ENCODE peak calls at places on chromosomes 6 and 20, in nine cellular contexts. S is iPS-NIHi11; V is foreskin fibroblast; U is activated naive CD8-positive, alpha-beta T cell treated with anti-CD3 and anti-CD28 coated beads, Interleukin-2, amount 50 U/mL, for 16 hours; N is sigmoid colon; H is islet precursor cell; R is astrocyte of the spinal cord; P is Daoy; D is endothelial cell. Z is an unnamed sample.

GRCh38 chr20:11686900-11687543 is 230.7 kb upstream of the BTBD3 start:
- DNase-seq in N (peak; percentile 59), H (no peak), U (no peak), R (peak; percentile 29), V (peak; percentile 54), P (peak; percentile 19), S (peak; percentile 39), D (peak; percentile 26), Z (peak; percentile 14)

GRCh38 chr6:44179072-44179536 is 20.5 kb downstream of the CAPN11 start:
- DNase-seq in H (peak; percentile 50), N (no peak), R (no peak), V (peak; percentile 43), D (no peak), U (no peak), P (no peak), S (no peak), Z (no peak)

GRCh38 chr20:14721926-14722325 is 384.5 kb upstream of the FLRT3 start:
- DNase-seq in S (no peak), N (no peak), U (no peak), R (no peak), D (no peak), P (no peak), H (no peak), V (no peak), Z (no peak)

GRCh38 chr20:1524004-1524403 is 32.8 kb upstream of the SIRPB2 start:
- DNase-seq in H (no peak), V (no peak), D (no peak), S (no peak), N (no peak), P (no peak), R (no peak), U (no peak), Z (no peak)

GRCh38 chr6:112027942-112028674 is 25.8 kb upstream of the CCN6 start:
- DNase-seq in S (no peak), U (no peak), R (no peak), P (peak; percentile 17), V (peak; percentile 48), H (no peak), D (no peak), N (no peak), Z (no peak)

GRCh38 chr6:12592634-12593033 is 123.9 kb upstream of the PHACTR1 start:
- DNase-seq in U (no peak), P (peak; percentile 83), D (no peak), H (no peak), R (no peak), V (peak; percentile 20), N (no peak), S (no peak), Z (no peak)

GRCh38 chr6:39599996-39600395 is 125.2 kb downstream of the KIF6 start:
- DNase-seq in S (no peak), N (no peak), H (no peak), P (no peak), R (peak; percentile 9), V (peak; percentile 67), U (no peak), D (no peak), Z (no peak)

GRCh38 chr6:164419099-164419498 is 890.3 kb downstream of the C6orf118 start:
- DNase-seq in H (peak; percentile 65), N (no peak), V (no peak), U (no peak), R (no peak), S (no peak), P (no peak), D (no peak), Z (no peak)

GRCh38 chr6:149761438-149761837 is 11.9 kb downstream of the PCMT1 start:
- DNase-seq in R (no peak), H (no peak), D (no peak), U (no peak), S (no peak), N (no peak), P (no peak), V (no peak), Z (no peak)

GRCh38 chr20:50434653-50435396 is 75.4 kb upstream of the PTPN1 start:
- DNase-seq in N (no peak), R (peak; percentile 57), P (no peak), D (no peak), H (peak; percentile 68), U (no peak), V (peak; percentile 82), S (no peak), Z (no peak)